ENCODE peak calls at places on chromosomes 6 and 20, in six cellular contexts. S is IMR-90, F is H9, J is mesendoderm, H is mesenchymal stem cell, R is H1. A is an unnamed sample. For H3K4me1, the result is how much of the 10 kb centered on the place peaks cover.

GRCh38 chr6:28446818-28447511 is 3.7 kb upstream of the ZSCAN23 start:
- DNase-seq in S (peak), F (peak), J (peak), H (peak), R (peak), A (peak)

GRCh38 chr20:47791084-47791599 is 5.9 kb upstream of the SULF2 start:
- DNase-seq in F (no peak), H (no peak), S (no peak), J (no peak), R (no peak), A (no peak)

GRCh38 chr6:41957117-41957516 is 15.5 kb upstream of the CCND3 start:
- DNase-seq in S (no peak), F (no peak), J (no peak), H (no peak), R (no peak), A (no peak)

GRCh38 chr6:129635396-129636164 is 74.4 kb downstream of the ARHGAP18 start:
- DNase-seq in H (peak), J (no peak), R (no peak), S (peak), F (no peak), A (no peak)

GRCh38 chr6:24865161-24865560 is 66.4 kb upstream of the ARMH2 start:
- DNase-seq in F (no peak), J (no peak), S (no peak), R (no peak), H (no peak), A (no peak)

GRCh38 chr20:25389858-25390537 is 637 bp downstream of the ABHD12 start:
- DNase-seq in S (no peak), J (peak), F (peak), H (peak), R (peak), A (peak)

GRCh38 chr20:12557224-12557623 is 451.5 kb upstream of the SPTLC3 start:
- DNase-seq in F (no peak), R (no peak), H (no peak), S (no peak), J (no peak), A (no peak)

GRCh38 chr20:17885544-17885943 is 83.0 kb downstream of the SNX5 start:
- DNase-seq in S (no peak), R (no peak), J (no peak), F (no peak), H (peak), A (no peak)

GRCh38 chr6:45697605-45698004 is 318.1 kb downstream of the CLIC5 start:
- DNase-seq in R (no peak), F (no peak), S (peak), J (peak), H (peak), A (peak)

DNA sequence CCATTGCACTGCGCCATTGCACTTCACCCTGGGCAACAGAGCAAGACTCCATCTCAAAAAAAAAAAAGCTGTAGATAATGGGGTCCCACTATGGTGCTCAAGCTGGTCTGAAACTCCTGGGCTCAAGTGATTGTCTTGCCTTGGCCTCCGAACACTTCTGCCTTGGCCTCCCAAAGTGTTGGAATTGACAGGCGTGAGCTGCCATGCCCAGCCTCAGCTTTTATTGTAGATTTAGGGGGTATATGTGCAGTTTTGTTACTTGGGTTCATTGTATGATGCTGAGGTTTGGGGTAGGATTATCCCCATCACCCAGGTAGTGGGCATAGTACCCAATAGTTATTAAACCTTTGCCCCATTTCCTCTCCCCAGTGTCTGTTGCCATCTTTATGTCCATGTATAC is 11.4 kb downstream of the HSPA1B start:
- DNase-seq in F (no peak), R (no peak), S (no peak), H (no peak), J (no peak), A (no peak)
- H2BK15ac ChIP-seq in F (no peak), R (no peak), S (no peak), H (no peak), J (no peak), A (no peak)

DNA sequence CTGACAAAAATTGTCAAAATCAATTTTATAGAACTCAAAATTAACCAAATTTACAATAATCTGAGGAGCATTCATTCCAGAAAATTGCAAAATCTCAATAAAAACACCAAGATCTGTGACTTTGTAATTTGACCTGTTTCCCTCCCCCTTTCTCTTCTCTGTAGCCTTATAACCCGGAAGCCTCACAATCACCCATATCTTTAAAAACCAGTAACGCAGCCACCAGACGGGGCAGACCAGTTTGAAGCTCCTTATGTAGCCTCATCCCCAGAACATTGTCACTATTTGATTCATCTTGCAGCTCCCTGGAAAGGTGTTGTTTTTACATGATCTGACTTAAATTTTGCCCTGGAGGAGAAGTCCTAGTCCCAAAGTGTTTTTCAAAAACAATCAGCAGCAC is 27.5 kb upstream of the TGM6 start:
- DNase-seq in F (no peak), H (no peak), J (peak), R (no peak), S (no peak), A (no peak)
- H3K4me1 ChIP-seq in F (under half), H (under half), J (under half), R (under half), S (under half), A (under half)

GRCh38 chr6:150600003-150600301 is 267 bp downstream of the PLEKHG1 start:
- DNase-seq in F (no peak), H (no peak), S (no peak), R (no peak), J (no peak), A (peak)

GRCh38 chr6:150598401-150598800 is 1.3 kb upstream of the PLEKHG1 start:
- DNase-seq in F (no peak), H (no peak), J (no peak), R (no peak), S (no peak), A (no peak)

GRCh38 chr6:150598858-150599198 is 857 bp upstream of the PLEKHG1 start:
- DNase-seq in F (no peak), J (no peak), S (no peak), H (no peak), R (no peak), A (no peak)

GRCh38 chr6:150599199-150600002 is at the start of gene PLEKHG1:
- DNase-seq in R (peak), S (no peak), J (peak), F (peak), H (peak), A (peak)

DNA sequence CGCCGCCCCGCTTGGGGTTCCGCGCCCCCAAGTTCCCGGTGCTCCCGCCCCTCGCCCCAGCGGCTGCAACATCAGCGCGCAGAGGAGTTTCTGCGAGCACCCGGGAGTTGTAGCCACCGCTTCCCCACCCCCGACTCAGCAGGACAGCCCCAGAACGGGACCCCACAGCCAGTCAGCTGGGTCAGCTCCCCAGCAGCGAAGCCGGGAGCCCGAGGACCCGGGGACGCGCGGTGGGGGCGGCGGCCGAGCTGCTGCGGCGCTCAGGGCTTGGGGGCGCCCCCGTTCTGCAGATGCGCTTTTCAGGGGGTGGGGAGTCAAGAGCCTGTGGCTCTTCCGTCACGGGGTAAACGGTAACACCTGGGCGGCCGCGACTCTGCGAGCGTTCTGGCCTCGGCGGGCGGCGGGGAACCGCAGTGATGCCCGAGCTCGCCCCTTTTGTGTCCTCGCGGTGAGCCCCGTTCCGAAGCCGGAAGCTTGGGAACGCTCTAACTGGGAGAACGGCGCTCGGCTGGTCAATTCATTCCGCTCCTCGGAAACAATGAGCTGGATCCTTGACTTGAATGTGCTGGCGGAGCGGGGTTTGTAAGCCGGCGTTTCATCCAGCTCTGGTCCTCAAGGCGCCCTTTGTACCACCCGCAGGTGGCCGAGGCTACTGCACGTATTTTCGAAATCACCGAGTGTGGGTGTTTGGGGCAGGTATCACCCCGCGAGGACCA is 775 bp downstream of the PLEKHG1 start:
- DNase-seq in S (peak), R (peak), F (peak), H (peak), J (peak), A (peak)
- H2BK15ac ChIP-seq in S (no peak), R (no peak), F (no peak), H (no peak), J (no peak), A (peak)

DNA sequence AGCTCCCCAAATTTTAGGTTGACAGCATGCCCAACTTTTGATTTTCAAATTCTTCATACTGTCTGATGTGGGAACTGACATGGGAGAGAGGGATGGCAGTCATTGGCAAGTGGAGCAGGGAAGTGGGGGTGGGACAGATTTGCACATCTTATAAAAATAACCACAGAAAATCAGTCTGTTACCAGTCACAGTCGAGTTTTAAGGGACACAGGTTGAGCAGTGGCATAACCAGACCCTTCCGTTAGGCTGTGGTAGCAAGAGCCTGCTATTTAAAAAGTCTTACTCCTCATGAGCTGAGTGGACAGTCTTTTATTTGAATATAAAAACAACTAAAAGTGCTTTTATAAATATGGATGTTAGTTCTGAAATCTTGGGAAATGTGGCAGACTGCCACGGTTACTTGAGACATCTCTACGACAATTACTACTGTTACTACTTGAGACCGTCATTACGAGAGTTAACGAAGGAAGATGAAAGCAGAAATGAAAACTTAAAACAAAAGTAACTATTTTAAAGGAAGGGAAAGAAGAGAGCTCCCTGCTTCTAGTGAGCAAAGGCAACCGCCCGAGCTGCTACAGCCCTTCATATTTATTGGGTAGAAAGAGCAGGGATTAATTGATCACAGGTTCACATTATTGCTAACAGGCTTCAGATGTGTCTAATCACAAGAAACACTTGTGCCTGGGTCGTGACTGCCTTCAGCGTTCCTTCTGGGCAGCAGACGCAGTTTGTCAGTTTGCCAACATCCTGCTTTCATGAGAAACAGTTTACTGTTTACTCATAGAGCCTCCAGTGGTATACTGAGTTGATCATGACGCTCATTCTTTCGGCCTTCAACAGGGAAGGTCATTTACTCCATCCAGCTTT is 71.3 kb downstream of the EFHC1 start:
- DNase-seq in S (peak), R (peak), H (peak), F (no peak), J (no peak), A (no peak)
- H3K4me1 ChIP-seq in S (under half), R (under half), H (under half), F (under half), J (under half), A (under half)

GRCh38 chr6:121393711-121394110 is 41.7 kb upstream of the GJA1 start:
- DNase-seq in H (no peak), R (no peak), J (no peak), S (no peak), F (no peak), A (no peak)

GRCh38 chr6:121399971-121400370 is 35.5 kb upstream of the GJA1 start:
- DNase-seq in H (no peak), S (no peak), J (peak), F (no peak), R (no peak), A (no peak)

GRCh38 chr6:121394151-121394550 is 41.3 kb upstream of the GJA1 start:
- DNase-seq in S (no peak), R (no peak), J (no peak), H (no peak), F (no peak), A (no peak)

GRCh38 chr6:121395736-121396135 is 39.7 kb upstream of the GJA1 start:
- DNase-seq in F (no peak), J (peak), R (no peak), S (no peak), H (no peak), A (no peak)
- H2BK15ac ChIP-seq in F (no peak), J (no peak), R (no peak), S (no peak), H (no peak), A (no peak)

GRCh38 chr6:105747823-105748405 is 338.2 kb upstream of the PRDM1 start:
- DNase-seq in H (no peak), S (no peak), J (no peak), F (no peak), R (no peak), A (no peak)

GRCh38 chr6:105746539-105746938 is 339.6 kb upstream of the PRDM1 start:
- DNase-seq in H (no peak), R (no peak), S (no peak), J (no peak), F (no peak), A (no peak)

GRCh38 chr6:105748737-105749161 is 337.4 kb upstream of the PRDM1 start:
- DNase-seq in S (peak), H (peak), J (peak), F (no peak), R (no peak), A (no peak)

GRCh38 chr6:105753184-105754097 is 332.7 kb upstream of the PRDM1 start:
- DNase-seq in R (no peak), H (peak), F (no peak), S (peak), J (peak), A (no peak)

DNA sequence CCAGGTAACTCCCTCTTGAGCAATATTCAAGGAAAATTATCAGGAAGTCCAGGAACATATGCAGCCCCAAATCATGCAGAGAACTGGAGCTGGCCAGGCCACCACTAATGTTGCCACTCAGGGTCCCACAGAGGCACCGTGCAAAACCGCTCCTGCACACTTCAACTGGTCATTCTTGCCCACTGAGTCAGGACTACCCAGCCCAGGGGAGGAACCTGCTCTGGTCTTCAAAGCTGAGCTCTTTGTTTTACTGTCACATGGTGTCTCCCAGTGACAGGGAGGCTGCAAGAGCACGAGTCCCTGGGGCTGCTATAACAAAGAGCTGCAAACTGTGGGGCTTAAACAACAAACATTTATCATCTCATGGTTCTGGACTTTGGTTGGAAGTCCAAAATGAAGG is 336.0 kb upstream of the PRDM1 start:
- DNase-seq in S (no peak), R (no peak), J (no peak), F (no peak), H (no peak), A (no peak)
- H3K4me1 ChIP-seq in S (under half), R (under half), J (under half), F (under half), H (under half), A (under half)

GRCh38 chr20:49519777-49520359 is 37.4 kb upstream of the KCNB1 start:
- DNase-seq in F (no peak), R (no peak), J (no peak), S (no peak), H (no peak), A (no peak)
- H2BK15ac ChIP-seq in F (no peak), R (no peak), J (no peak), S (no peak), H (no peak), A (no peak)

GRCh38 chr6:14209005-14209404 is 91.4 kb downstream of the CD83 start:
- DNase-seq in J (no peak), H (no peak), R (no peak), S (no peak), F (no peak), A (no peak)
- H3K4me1 ChIP-seq in J (under half), H (under half), R (under half), S (under half), F (under half), A (under half)

GRCh38 chr6:162416307-162416706 is 311.3 kb downstream of the PRKN start:
- DNase-seq in R (no peak), F (no peak), H (no peak), S (no peak), J (no peak), A (no peak)

GRCh38 chr6:162416845-162417537 is 310.6 kb downstream of the PRKN start:
- DNase-seq in J (no peak), R (no peak), F (no peak), H (no peak), S (no peak), A (no peak)

GRCh38 chr6:162421004-162421403 is 306.6 kb downstream of the PRKN start:
- DNase-seq in F (no peak), J (no peak), H (no peak), S (no peak), R (no peak), A (no peak)
- H2BK15ac ChIP-seq in F (no peak), J (no peak), H (no peak), S (no peak), R (no peak), A (no peak)

DNA sequence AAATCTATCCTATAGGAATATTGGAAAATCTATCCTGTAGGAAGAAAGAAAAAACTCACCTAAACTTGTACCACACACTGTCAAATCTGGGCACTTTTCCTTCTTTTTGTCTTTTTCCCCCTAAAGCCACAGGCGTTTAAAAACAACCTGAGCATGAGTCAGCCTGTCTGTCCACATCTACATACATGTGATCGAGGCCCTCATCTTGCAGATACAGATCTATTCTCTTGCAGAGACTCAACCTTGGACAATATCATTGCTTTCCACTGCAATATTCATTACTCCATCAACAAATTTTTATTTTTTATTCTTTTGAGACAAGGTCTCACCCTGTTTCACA is 95.9 kb upstream of the IYD start:
- DNase-seq in S (no peak), H (no peak), R (no peak), J (no peak), F (no peak), A (no peak)
- H3K4me1 ChIP-seq in S (under half), H (under half), R (under half), J (under half), F (under half), A (under half)

A was measured in neuronal stem cell.